ENCODE peak calls at places on chromosomes 5 and 9, in nine cellular contexts. Z is hepatocyte, A is fibroblast of pulmonary artery, Y is sigmoid colon, Q is left ventricle myocardium inferior, F is body of pancreas, E is right atrium auricular region, S is OCI-LY7, G is uterus. X is an unnamed sample.

GRCh38 chr5:148469446-148470062 is 85.8 kb downstream of the FBXO38 start:
- DNase-seq in F (peak; percentile 48), S (no peak), A (peak; percentile 91), G (no peak), Q (peak; percentile 40), Y (peak; percentile 66), E (peak; percentile 80), Z (no peak), X (no peak)

GRCh38 chr9:114301798-114302565 is 20.9 kb upstream of the ORM1 start:
- DNase-seq in A (no peak), G (peak; percentile 8), Q (no peak), F (peak; percentile 1), Z (no peak), E (no peak), S (no peak), Y (peak; percentile 55), X (no peak)

GRCh38 chr9:133883356-133883755 is 108.8 kb downstream of the VAV2 start:
- DNase-seq in Y (no peak), F (no peak), E (no peak), A (no peak), Q (no peak), G (no peak), S (no peak), Z (no peak), X (no peak)

GRCh38 chr9:84742261-84742660 is 72.7 kb downstream of the NTRK2 start:
- DNase-seq in Q (no peak), Y (no peak), F (no peak), E (no peak), S (no peak), A (no peak), G (no peak), Z (no peak), X (no peak)

GRCh38 chr5:90640484-90641059 is 82.0 kb downstream of the ADGRV1 start:
- DNase-seq in Z (no peak), A (no peak), Q (no peak), S (no peak), E (no peak), F (peak; percentile 5), G (no peak), Y (no peak), X (no peak)

GRCh38 chr5:157866536-157866935 is 7.6 kb upstream of the CLINT1 start:
- DNase-seq in G (no peak), S (no peak), F (no peak), Z (peak; percentile 17), E (no peak), A (no peak), Q (no peak), Y (no peak), X (no peak)

GRCh38 chr5:171122372-171122771 is 186.7 kb upstream of the TLX3 start:
- DNase-seq in G (no peak), A (peak; percentile 31), S (no peak), Z (no peak), F (peak; percentile 11), E (no peak), Y (no peak), Q (no peak), X (no peak)

GRCh38 chr5:150402901-150403342 is 9.8 kb downstream of the CD74 start:
- DNase-seq in Y (no peak), A (no peak), E (no peak), F (no peak), Q (no peak), Z (no peak), G (no peak), S (no peak), X (no peak)

GRCh38 chr9:110016340-110016739 is 191.6 kb downstream of the C9orf152 start:
- DNase-seq in G (no peak), Z (no peak), Q (no peak), A (peak; percentile 67), F (peak; percentile 7), Y (no peak), S (no peak), E (no peak), X (no peak)

GRCh38 chr5:122356868-122357267 is 44.8 kb downstream of the SNCAIP start:
- DNase-seq in G (no peak), S (no peak), E (no peak), A (no peak), Y (no peak), Z (no peak), Q (no peak), F (no peak), X (no peak)

GRCh38 chr5:161094411-161094810 is 242.4 kb upstream of the ATP10B start:
- DNase-seq in Y (no peak), A (peak; percentile 6), Q (no peak), E (no peak), S (no peak), G (no peak), Z (no peak), F (no peak), X (no peak)

GRCh38 chr5:134370306-134370870 is 981 bp upstream of the UBE2B start:
- DNase-seq in G (no peak), Z (no peak), A (peak; percentile 23), Q (no peak), Y (no peak), F (no peak), E (no peak), S (no peak), X (no peak)

GRCh38 chr9:26949604-26950003 is 2.6 kb upstream of the PLAA start:
- DNase-seq in A (no peak), Q (no peak), G (no peak), Z (no peak), S (no peak), F (no peak), E (no peak), Y (no peak), X (no peak)

GRCh38 chr5:20469792-20470191 is 481.8 kb upstream of the CDH18 start:
- DNase-seq in E (no peak), A (no peak), S (no peak), Q (no peak), Y (no peak), Z (no peak), G (no peak), F (no peak), X (no peak)

GRCh38 chr5:33501260-33501659 is 60.5 kb downstream of the TARS1 start:
- DNase-seq in S (no peak), E (no peak), A (no peak), G (no peak), Q (no peak), F (no peak), Z (no peak), Y (no peak), X (no peak)

GRCh38 chr5:174145821-174146220 is 100.3 kb downstream of the NSG2 start:
- DNase-seq in S (peak; percentile 8), E (no peak), Q (no peak), F (no peak), G (no peak), Y (no peak), Z (no peak), A (peak; percentile 0), X (no peak)

GRCh38 chr9:16344343-16344742 is 526.1 kb downstream of the BNC2 start:
- DNase-seq in A (peak; percentile 91), F (no peak), Y (no peak), E (no peak), S (no peak), Q (no peak), G (peak; percentile 69), Z (peak; percentile 33), X (no peak)

GRCh38 chr9:36100532-36100931 is 36.0 kb upstream of the GLIPR2 start:
- DNase-seq in Y (no peak), A (peak; percentile 37), F (no peak), G (no peak), Z (no peak), E (no peak), S (no peak), Q (no peak), X (no peak)
- TF ChIP-seq CTCF in Y (no peak), A (peak; percentile 19), F (no peak), G (no peak), Z (no peak), E (no peak), S (no peak), Q (no peak), X (no peak)

DNA sequence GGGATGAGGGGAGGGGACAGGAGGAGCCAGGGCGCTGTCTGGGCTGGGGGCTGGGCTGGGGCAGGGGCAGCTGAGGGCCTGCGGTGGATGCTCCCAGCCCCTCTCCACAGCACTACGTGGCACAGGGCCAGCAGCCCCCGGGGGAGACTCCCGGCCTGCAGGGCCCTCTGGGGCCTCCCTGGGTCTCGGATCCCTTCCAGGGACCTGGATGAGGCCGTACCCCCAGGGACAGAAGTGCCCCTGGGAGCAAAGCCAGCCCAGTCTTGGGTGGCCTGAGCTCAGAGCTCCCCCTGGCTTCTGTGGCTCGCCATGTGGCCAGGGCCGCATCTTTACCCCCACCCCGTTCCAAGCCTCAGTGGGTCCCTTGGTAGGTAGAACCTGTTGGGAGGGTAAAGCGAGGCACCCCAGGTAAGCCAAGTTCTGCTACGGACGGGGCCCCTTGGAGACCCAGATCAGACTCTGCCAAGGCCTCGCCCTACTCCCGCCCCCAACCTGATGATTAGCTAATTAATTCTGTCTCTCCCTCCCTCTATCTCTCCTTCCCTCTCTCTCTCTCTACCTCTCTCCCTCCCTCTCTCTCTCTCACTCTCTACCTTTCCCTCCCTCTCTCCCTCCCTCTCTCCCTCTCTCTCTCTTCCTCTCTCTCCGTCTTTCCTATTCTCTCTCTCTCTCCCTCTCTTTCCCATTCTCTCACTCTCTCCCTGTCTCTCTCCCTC is 24.3 kb downstream of the KCNT1 start:
- DNase-seq in S (no peak), G (no peak), Y (no peak), Z (no peak), Q (no peak), A (no peak), E (no peak), F (no peak), X (no peak)
- TF ChIP-seq CTCF in S (peak; percentile 30), G (no peak), Y (no peak), Z (no peak), Q (no peak), A (no peak), E (no peak), F (no peak), X (no peak)

DNA sequence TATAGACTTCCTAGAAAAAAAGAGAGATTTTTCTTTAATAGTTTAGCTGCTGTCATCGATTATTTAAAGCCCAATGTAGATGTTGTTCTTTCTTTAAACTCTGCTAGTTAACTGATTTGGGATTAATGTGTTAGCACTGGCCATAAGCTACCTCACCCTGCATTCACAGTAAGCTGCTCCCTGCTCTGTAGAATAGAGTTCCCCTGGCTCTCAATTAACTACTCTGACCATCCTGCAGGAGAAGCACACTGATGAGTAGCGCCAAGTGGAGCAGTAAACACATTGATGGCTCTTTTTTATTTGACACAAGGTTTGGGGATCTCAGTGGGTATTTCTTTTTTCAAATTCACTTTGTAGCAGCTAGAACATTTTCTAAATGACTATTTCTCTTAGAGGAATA is 807.9 kb upstream of the ZNF608 start:
- DNase-seq in Q (no peak), Z (no peak), S (no peak), Y (no peak), F (no peak), E (no peak), A (no peak), G (no peak), X (no peak)
- TF ChIP-seq CTCF in Q (no peak), Z (no peak), S (no peak), Y (no peak), F (no peak), E (no peak), A (no peak), G (no peak), X (no peak)

DNA sequence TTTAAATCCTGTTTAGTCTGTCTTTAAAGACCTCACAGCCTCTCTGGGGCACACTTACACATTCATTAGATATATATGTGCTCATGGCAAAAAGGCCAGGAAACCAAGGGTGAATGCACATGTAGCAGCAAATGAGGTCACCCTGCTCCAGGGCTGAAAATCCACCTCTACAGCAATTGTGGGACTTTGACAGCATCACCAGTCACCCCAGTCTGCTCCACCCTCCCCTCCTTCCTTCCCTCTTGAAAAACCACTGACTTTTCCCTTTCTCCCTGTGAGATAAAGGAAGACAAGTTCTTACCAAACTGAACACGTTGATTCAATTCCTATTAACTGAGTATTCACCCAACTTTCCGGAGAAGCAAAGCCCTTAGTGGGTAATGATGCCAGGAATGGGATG is 15.2 kb upstream of the SH3RF2 start:
- DNase-seq in Y (no peak), S (no peak), G (no peak), F (no peak), E (no peak), Q (no peak), Z (no peak), A (no peak), X (no peak)
- TF ChIP-seq CTCF in Y (no peak), S (no peak), G (no peak), F (no peak), E (no peak), Q (no peak), Z (no peak), A (no peak), X (no peak)

X was measured in CD14-positive monocyte.